ENCODE peak calls at places on chromosomes 1 and 21, in four cellular contexts. X is AG08396, Q is AG10803, U is Ammon's horn. S is an unnamed sample.

GRCh38 chr1:203450541-203451149 is 25.0 kb upstream of the PRELP start:
- DNase-seq in X (no peak), Q (no peak), U (no peak), S (no peak)

GRCh38 chr1:43774359-43774758 is 67.0 kb downstream of the ST3GAL3 start:
- DNase-seq in X (peak), Q (peak), U (no peak), S (peak)

GRCh38 chr1:151282883-151283725 is 1.0 kb downstream of the ZNF687 start:
- DNase-seq in X (peak), Q (no peak), U (peak), S (no peak)

GRCh38 chr1:71046891-71047634 is 553 bp downstream of the PTGER3 start:
- DNase-seq in X (peak), Q (no peak), U (no peak), S (no peak)

GRCh38 chr1:60949154-60949825 is 133.1 kb upstream of the NFIA start:
- DNase-seq in X (no peak), Q (no peak), U (no peak), S (no peak)

GRCh38 chr1:40763742-40764532 is 19.6 kb upstream of the KCNQ4 start:
- DNase-seq in X (no peak), Q (no peak), U (no peak), S (no peak)

GRCh38 chr1:175094626-175095025 is 27.0 kb downstream of the TNN start:
- DNase-seq in X (no peak), Q (no peak), U (no peak), S (no peak)

GRCh38 chr1:214396319-214396718 is 115.4 kb downstream of the SMYD2 start:
- DNase-seq in X (no peak), Q (no peak), U (no peak), S (no peak)

GRCh38 chr1:86503477-86504129 is 34.9 kb downstream of the CLCA1 start:
- DNase-seq in X (no peak), Q (no peak), U (no peak), S (no peak)

GRCh38 chr1:183277821-183278735 is 92.0 kb downstream of the LAMC2 start:
- DNase-seq in X (no peak), Q (peak), U (no peak), S (no peak)

GRCh38 chr1:88730995-88731394 is 46.9 kb downstream of the PKN2 start:
- DNase-seq in X (no peak), Q (no peak), U (no peak), S (no peak)

GRCh38 chr21:44938976-44939531 is 775 bp upstream of the SLX9 start:
- DNase-seq in X (no peak), Q (no peak), U (no peak), S (no peak)

GRCh38 chr1:206551985-206552325 is 44.6 kb downstream of the RASSF5 start:
- DNase-seq in X (no peak), Q (no peak), U (no peak), S (no peak)

GRCh38 chr1:223248001-223248786 is 105.1 kb upstream of the TLR5 start:
- DNase-seq in X (no peak), Q (no peak), U (peak), S (no peak)

GRCh38 chr1:226974544-226975258 is 34.6 kb downstream of the COQ8A start:
- DNase-seq in X (no peak), Q (no peak), U (no peak), S (peak)

S was measured in fibroblast of gingiva.